ENCODE peak calls at places on chromosomes 11 and 22, in six cellular contexts. W, R, T, H, O and A are unnamed samples. For H3K27me3, the result is how much of the 10 kb centered on the place peaks cover.

GRCh38 chr11:103586756-103587155 is 449.7 kb upstream of the DDI1 start:
- DNase-seq in T (no peak), R (no peak), W (no peak), O (no peak), H (peak), A (peak)

GRCh38 chr11:86798988-86799387 is 1.4 kb upstream of the PRSS23 start:
- DNase-seq in W (no peak), H (peak), O (no peak), R (no peak), T (no peak), A (peak)

GRCh38 chr11:57276857-57277505 is 39.9 kb upstream of the APLNR start:
- DNase-seq in R (no peak), H (no peak), O (no peak), T (no peak), W (no peak), A (peak)

GRCh38 chr22:47125603-47126002 is 363.2 kb downstream of the TBC1D22A start:
- DNase-seq in T (peak), R (no peak), W (no peak), H (no peak), O (no peak), A (no peak)

GRCh38 chr22:42685941-42686666 is 34.6 kb downstream of the A4GALT start:
- DNase-seq in H (no peak), T (no peak), O (peak), W (peak), R (no peak), A (no peak)

GRCh38 chr11:62128835-62129234 is 5.0 kb downstream of the INCENP start:
- DNase-seq in W (no peak), O (no peak), R (no peak), T (no peak), H (no peak), A (no peak)

GRCh38 chr11:26070981-26071380 is 260.9 kb upstream of the ANO3 start:
- DNase-seq in H (no peak), O (no peak), W (no peak), T (no peak), R (no peak), A (no peak)

GRCh38 chr11:31267720-31268119 is 101.8 kb downstream of the DCDC1 start:
- DNase-seq in W (no peak), O (no peak), R (no peak), H (no peak), T (no peak), A (no peak)

GRCh38 chr11:13680501-13681264 is 12.2 kb downstream of the FAR1 start:
- DNase-seq in H (peak), T (no peak), R (peak), W (no peak), O (no peak), A (no peak)

GRCh38 chr11:96012086-96012824 is 88.3 kb upstream of the MTMR2 start:
- DNase-seq in H (peak), T (peak), W (peak), O (peak), R (peak), A (peak)

GRCh38 chr11:123429336-123429735 is 733 bp upstream of the GRAMD1B start:
- DNase-seq in H (peak), W (no peak), R (no peak), O (no peak), T (no peak), A (peak)

GRCh38 chr11:3890806-3891205 is 35.3 kb downstream of the STIM1 start:
- DNase-seq in O (no peak), H (no peak), R (no peak), W (no peak), T (no peak), A (no peak)

GRCh38 chr11:43268786-43269185 is 43.0 kb upstream of the API5 start:
- DNase-seq in W (no peak), R (no peak), T (no peak), H (no peak), O (no peak), A (no peak)

GRCh38 chr22:50027639-50028537 is 15.3 kb upstream of the IL17REL start:
- DNase-seq in R (no peak), W (peak), O (no peak), H (peak), T (peak), A (no peak)

GRCh38 chr11:84333196-84333595 is 1047.0 kb upstream of the CCDC90B start:
- DNase-seq in H (no peak), R (no peak), O (no peak), W (no peak), T (no peak), A (no peak)

GRCh38 chr22:36257948-36258674 is 5.2 kb downstream of the APOL1 start:
- DNase-seq in R (no peak), O (no peak), H (no peak), W (no peak), T (no peak), A (no peak)

GRCh38 chr11:103222801-103223200 is 113.6 kb downstream of the DYNC2H1 start:
- DNase-seq in T (no peak), O (no peak), W (no peak), R (no peak), H (peak), A (no peak)

GRCh38 chr22:29014773-29015172 is 46.9 kb downstream of the C22orf31 start:
- DNase-seq in W (no peak), O (no peak), T (no peak), H (no peak), R (no peak), A (no peak)

GRCh38 chr11:128305588-128305987 is 281.8 kb downstream of the ETS1 start:
- DNase-seq in R (no peak), H (no peak), O (no peak), T (no peak), W (no peak), A (no peak)

DNA sequence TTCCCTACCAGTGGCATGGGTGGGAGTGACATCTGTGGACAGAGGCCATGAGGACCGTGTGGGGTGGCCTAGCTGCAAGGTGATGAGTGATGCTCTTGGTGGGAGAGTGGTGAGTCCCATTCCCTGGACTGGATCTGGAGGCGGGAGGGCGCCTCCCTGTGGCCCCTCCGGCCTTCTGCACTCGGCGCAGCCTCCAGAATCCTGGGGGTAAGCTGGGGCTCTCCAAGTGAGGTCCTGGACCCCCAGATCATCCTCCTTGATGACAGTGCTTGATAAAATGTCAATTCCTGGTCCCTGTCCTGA is 32.3 kb upstream of the PRR5 start:
- DNase-seq in R (no peak), O (no peak), W (no peak), T (no peak), H (no peak), A (no peak)
- TF ChIP-seq CTCF in R (no peak), O (no peak), W (no peak), T (peak), H (peak), A (peak)

GRCh38 chr11:75347781-75348613 is 3.5 kb downstream of the ARRB1 start:
- DNase-seq in H (peak), T (no peak), R (no peak), W (peak), O (peak), A (peak)
- H3K4me3 ChIP-seq in H (no peak), T (no peak), R (no peak), W (no peak), O (no peak), A (no peak)

GRCh38 chr22:22463855-22464540 is 44.5 kb downstream of the ZNF280B start:
- DNase-seq in O (peak), W (peak), T (no peak), R (peak), H (peak), A (peak)

GRCh38 chr22:22461583-22461982 is 47.0 kb downstream of the ZNF280B start:
- DNase-seq in R (no peak), W (no peak), H (no peak), T (no peak), O (no peak), A (no peak)

GRCh38 chr22:22464541-22465054 is 43.9 kb downstream of the ZNF280B start:
- DNase-seq in W (no peak), H (no peak), O (no peak), R (no peak), T (no peak), A (no peak)

GRCh38 chr22:22461111-22461510 is 47.4 kb downstream of the ZNF280B start:
- DNase-seq in R (no peak), H (no peak), W (no peak), T (no peak), O (no peak), A (no peak)

GRCh38 chr22:22462813-22463567 is 45.6 kb downstream of the ZNF280B start:
- DNase-seq in H (no peak), W (no peak), T (no peak), R (no peak), O (no peak), A (no peak)
- H3K27me3 ChIP-seq in H (under half), W (under half), T (under half), R (under half), O (under half), A (under half)

DNA sequence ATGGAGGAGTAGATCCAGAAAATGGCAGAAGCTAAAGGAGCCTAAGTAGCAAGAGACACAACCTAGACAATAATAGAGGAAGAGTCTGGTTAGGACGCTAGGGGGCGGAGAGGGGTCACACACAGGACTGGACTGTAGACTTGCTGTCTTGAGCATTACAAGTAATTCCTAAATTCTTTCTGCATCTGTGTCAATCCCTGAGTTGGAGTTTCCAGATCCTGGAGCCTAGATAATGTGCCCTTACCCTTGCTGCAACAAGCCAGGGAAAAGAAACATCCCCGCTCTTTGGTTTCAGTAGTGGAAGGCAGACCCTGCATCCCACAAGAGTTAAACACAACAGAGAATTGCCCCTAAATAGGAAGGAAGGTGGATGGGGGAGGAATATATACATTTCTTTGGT is 14.9 kb upstream of the CCDC73 start:
- DNase-seq in W (peak), H (peak), O (peak), T (peak), R (peak), A (peak)
- TF ChIP-seq CTCF in W (no peak), H (peak), O (peak), T (peak), R (peak), A (peak)

GRCh38 chr11:68470304-68470811 is 9.8 kb downstream of the PPP6R3 start:
- DNase-seq in T (no peak), R (no peak), O (no peak), H (no peak), W (no peak), A (no peak)
- H3K4me3 ChIP-seq in T (no peak), R (no peak), O (no peak), H (no peak), W (no peak), A (no peak)

GRCh38 chr11:8790964-8791363 is 108.4 kb downstream of the RPL27A start:
- DNase-seq in R (no peak), T (no peak), O (no peak), W (no peak), H (no peak), A (no peak)
- H3K27me3 ChIP-seq in R (under half), T (under half), O (under half), W (under half), H (under half), A (under half)

GRCh38 chr11:73141031-73141308 is 1.1 kb downstream of the FCHSD2 start:
- DNase-seq in R (peak), T (peak), W (no peak), O (peak), H (peak), A (no peak)

GRCh38 chr11:73139476-73140198 is 2.5 kb downstream of the FCHSD2 start:
- DNase-seq in H (peak), O (no peak), T (no peak), W (no peak), R (no peak), A (peak)

GRCh38 chr11:73142128-73142377 is at the start of gene FCHSD2:
- DNase-seq in O (no peak), R (no peak), T (no peak), H (no peak), W (no peak), A (no peak)

GRCh38 chr11:73141309-73142127 is 600 bp downstream of the FCHSD2 start:
- DNase-seq in H (peak), R (peak), W (peak), T (peak), O (peak), A (peak)

GRCh38 chr11:73140213-73141030 is 1.7 kb downstream of the FCHSD2 start:
- DNase-seq in R (peak), O (peak), T (peak), H (peak), W (peak), A (peak)
- TF ChIP-seq CTCF in R (no peak), O (no peak), T (no peak), H (no peak), W (no peak), A (no peak)

GRCh38 chr11:1573077-1573846 is 1.2 kb upstream of the DUSP8 start:
- DNase-seq in H (no peak), R (no peak), W (no peak), T (no peak), O (peak), A (no peak)
- H3K4me3 ChIP-seq in H (no peak), R (peak), W (peak), T (peak), O (peak), A (no peak)